ENCODE peak calls at places on chromosome 3, in six cellular contexts. C, P, G, S, B and Y are unnamed samples.

GRCh38 chr3:104198136-104198535 is 1168.6 kb upstream of the ALCAM start:
- DNase-seq in B (no peak), S (no peak), G (no peak), P (no peak), C (no peak), Y (no peak)

GRCh38 chr3:121894191-121894990 is at the start of gene SLC15A2:
- DNase-seq in G (no peak), C (peak), P (no peak), B (peak), S (no peak), Y (no peak)

GRCh38 chr3:45775571-45776290 is 20.6 kb downstream of the SLC6A20 start:
- DNase-seq in S (no peak), P (no peak), G (no peak), B (no peak), C (no peak), Y (no peak)

GRCh38 chr3:172166261-172166660 is 126.9 kb downstream of the FNDC3B start:
- DNase-seq in S (no peak), G (no peak), C (no peak), P (no peak), B (no peak), Y (no peak)

GRCh38 chr3:143883151-143883550 is 34.9 kb upstream of the SLC9A9 start:
- DNase-seq in G (no peak), P (no peak), B (no peak), S (no peak), C (no peak), Y (no peak)

GRCh38 chr3:115931581-115931980 is 308.3 kb downstream of the GAP43 start:
- DNase-seq in C (no peak), B (no peak), S (no peak), G (no peak), P (no peak), Y (no peak)

GRCh38 chr3:169237181-169237580 is 426.3 kb downstream of the MECOM start:
- DNase-seq in G (no peak), S (no peak), P (no peak), C (no peak), B (no peak), Y (no peak)

GRCh38 chr3:11457126-11457525 is 184.9 kb downstream of the ATG7 start:
- DNase-seq in G (no peak), C (no peak), B (no peak), P (no peak), S (no peak), Y (no peak)

GRCh38 chr3:140499114-140499757 is 178.6 kb upstream of the TRIM42 start:
- DNase-seq in C (peak), S (peak), G (no peak), P (no peak), B (no peak), Y (peak)

GRCh38 chr3:186283096-186283495 is 78.9 kb downstream of the DGKG start:
- DNase-seq in C (no peak), B (no peak), G (no peak), P (no peak), S (no peak), Y (no peak)

GRCh38 chr3:170529346-170529745 is 56.5 kb downstream of the SLC7A14 start:
- DNase-seq in B (no peak), P (no peak), C (no peak), S (no peak), G (no peak), Y (no peak)

GRCh38 chr3:65633018-65633417 is 405.7 kb downstream of the MAGI1 start:
- DNase-seq in P (no peak), B (no peak), G (no peak), C (no peak), S (no peak), Y (no peak)

GRCh38 chr3:153731036-153731435 is 390.2 kb upstream of the ARHGEF26 start:
- DNase-seq in B (no peak), G (no peak), P (no peak), S (no peak), C (no peak), Y (no peak)

GRCh38 chr3:167958141-167958540 is 137.6 kb downstream of the GOLIM4 start:
- DNase-seq in B (no peak), G (no peak), S (no peak), C (no peak), P (no peak), Y (no peak)

GRCh38 chr3:69527498-69527897 is 141.6 kb upstream of the FRMD4B start:
- DNase-seq in B (no peak), P (no peak), S (no peak), C (no peak), G (no peak), Y (no peak)
- TF ChIP-seq CTCF in B (no peak), P (no peak), S (no peak), C (no peak), G (no peak), Y (no peak)

GRCh38 chr3:100720423-100720822 is 11.1 kb downstream of the TFG start:
- DNase-seq in P (no peak), S (no peak), G (no peak), C (peak), B (no peak), Y (no peak)
- H3K27ac ChIP-seq in P (no peak), S (no peak), G (no peak), C (peak), B (no peak), Y (no peak)

GRCh38 chr3:179872842-179873241 is 163.9 kb downstream of the PEX5L start:
- DNase-seq in P (no peak), C (peak), G (no peak), B (no peak), S (no peak), Y (no peak)
- TF ChIP-seq CTCF in P (no peak), C (peak), G (no peak), B (no peak), S (no peak), Y (no peak)

GRCh38 chr3:179347383-179348194 is at the start of gene MFN1:
- DNase-seq in S (peak), G (peak), C (peak), B (peak), P (peak), Y (peak)

GRCh38 chr3:179347108-179347382 is 464 bp upstream of the MFN1 start:
- DNase-seq in G (no peak), S (peak), P (no peak), C (no peak), B (no peak), Y (no peak)

GRCh38 chr3:179348325-179349013 is 960 bp downstream of the MFN1 start:
- DNase-seq in P (no peak), S (no peak), G (no peak), B (no peak), C (peak), Y (no peak)
- H3K27ac ChIP-seq in P (no peak), S (no peak), G (peak), B (peak), C (no peak), Y (peak)

DNA sequence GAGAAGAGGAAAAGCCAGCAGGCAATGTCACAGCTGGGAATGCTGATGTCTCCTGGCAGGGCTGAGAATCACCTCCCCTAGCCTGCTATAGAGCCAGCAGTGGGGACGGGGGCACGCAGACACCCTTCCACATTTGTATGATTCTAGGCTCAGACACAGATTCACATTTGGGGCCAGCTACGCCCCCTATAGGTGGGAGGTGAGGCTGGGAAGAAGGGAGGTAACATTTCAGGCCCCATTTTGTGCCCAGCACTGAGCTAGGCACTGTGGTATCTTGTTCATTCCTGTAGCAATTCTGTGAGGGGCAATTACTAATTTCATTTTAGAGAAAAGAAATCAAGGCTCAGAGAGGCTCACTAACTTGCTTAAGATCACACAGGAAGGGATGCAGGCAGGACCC is 15.9 kb upstream of the ACAD9 start:
- DNase-seq in B (peak), G (no peak), S (no peak), C (no peak), P (no peak), Y (no peak)
- TF ChIP-seq CTCF in B (no peak), G (peak), S (peak), C (peak), P (peak), Y (peak)

GRCh38 chr3:4972652-4973643 is 6.3 kb upstream of the BHLHE40 start:
- DNase-seq in B (no peak), P (no peak), G (no peak), S (no peak), C (no peak), Y (no peak)
- H3K27ac ChIP-seq in B (no peak), P (no peak), G (no peak), S (no peak), C (no peak), Y (no peak)

GRCh38 chr3:127073931-127074820 is 91.3 kb downstream of the PLXNA1 start:
- DNase-seq in P (peak), C (no peak), G (no peak), S (peak), B (no peak), Y (peak)
- TF ChIP-seq CTCF in P (no peak), C (no peak), G (no peak), S (no peak), B (no peak), Y (no peak)

GRCh38 chr3:15099364-15100098 is 583 bp upstream of the RBSN start:
- DNase-seq in G (no peak), P (no peak), S (peak), B (no peak), C (peak), Y (no peak)
- H3K27ac ChIP-seq in G (peak), P (no peak), S (peak), B (peak), C (no peak), Y (peak)

GRCh38 chr3:80308637-80309036 is 540.8 kb upstream of the ROBO1 start:
- DNase-seq in S (no peak), C (no peak), P (no peak), B (no peak), G (no peak), Y (no peak)
- TF ChIP-seq CTCF in S (no peak), C (no peak), P (no peak), B (no peak), G (no peak), Y (no peak)

DNA sequence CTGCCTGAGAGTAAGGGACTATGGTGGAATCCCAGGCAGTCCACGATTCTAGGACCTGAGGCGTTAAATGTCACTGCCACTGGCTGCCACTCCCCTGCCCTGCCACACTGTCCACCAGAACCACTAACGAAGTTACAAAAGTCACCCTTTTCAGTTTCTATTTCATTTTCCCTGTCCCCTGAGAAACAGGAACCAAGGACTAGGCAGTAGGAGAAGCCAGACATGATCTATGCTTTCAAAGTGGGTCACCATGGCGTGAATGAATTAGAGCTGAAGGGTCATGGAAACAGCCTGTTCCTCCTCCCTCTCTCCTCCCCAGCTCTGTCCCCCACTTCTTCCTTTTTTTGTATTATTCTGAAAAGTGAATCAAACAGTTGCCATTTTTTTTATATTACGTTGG is 9.1 kb upstream of the ADPRH start:
- DNase-seq in P (no peak), G (no peak), B (no peak), S (no peak), C (no peak), Y (no peak)
- H3K27ac ChIP-seq in P (no peak), G (peak), B (no peak), S (no peak), C (no peak), Y (no peak)